ENCODE peak calls at places on chromosome 14, in six cellular contexts. One of them, this sample, is unnamed.

GRCh38 chr14:55122441-55122986 is 6.5 kb upstream of the LGALS3 start:
- DNase-seq in tibial nerve: no peak
- DNase-seq in AG04450: no peak
- DNase-seq in NT2/D1: no peak
- DNase-seq in fibroblast of lung: peak
- DNase-seq in lower leg skin: no peak
- DNase-seq in this sample: no peak

GRCh38 chr14:72708708-72709475 is 185.0 kb downstream of the DPF3 start:
- DNase-seq in fibroblast of lung: no peak
- DNase-seq in lower leg skin: no peak
- DNase-seq in tibial nerve: no peak
- DNase-seq in NT2/D1: no peak
- DNase-seq in AG04450: no peak
- DNase-seq in this sample: no peak

GRCh38 chr14:100159865-100160533 is 554 bp upstream of the DEGS2 start:
- DNase-seq in tibial nerve: no peak
- DNase-seq in NT2/D1: no peak
- DNase-seq in AG04450: no peak
- DNase-seq in fibroblast of lung: no peak
- DNase-seq in lower leg skin: no peak
- DNase-seq in this sample: no peak

GRCh38 chr14:104266643-104267575 is 128.5 kb downstream of the KIF26A start:
- DNase-seq in AG04450: no peak
- DNase-seq in NT2/D1: no peak
- DNase-seq in tibial nerve: no peak
- DNase-seq in fibroblast of lung: no peak
- DNase-seq in lower leg skin: no peak
- DNase-seq in this sample: no peak

GRCh38 chr14:98580131-98580678 is 691.8 kb downstream of the BCL11B start:
- DNase-seq in lower leg skin: no peak
- DNase-seq in NT2/D1: peak
- DNase-seq in fibroblast of lung: no peak
- DNase-seq in tibial nerve: no peak
- DNase-seq in AG04450: no peak
- DNase-seq in this sample: no peak

GRCh38 chr14:76280221-76280620 is 95.7 kb upstream of the ESRRB start:
- DNase-seq in tibial nerve: no peak
- DNase-seq in fibroblast of lung: no peak
- DNase-seq in NT2/D1: no peak
- DNase-seq in lower leg skin: no peak
- DNase-seq in AG04450: no peak
- DNase-seq in this sample: no peak

GRCh38 chr14:37413504-37414003 is 181.5 kb downstream of the FOXA1 start:
- DNase-seq in NT2/D1: no peak
- DNase-seq in lower leg skin: no peak
- DNase-seq in tibial nerve: no peak
- DNase-seq in fibroblast of lung: no peak
- DNase-seq in AG04450: no peak
- DNase-seq in this sample: no peak

GRCh38 chr14:92457018-92457565 is 56.5 kb upstream of the RIN3 start:
- DNase-seq in tibial nerve: no peak
- DNase-seq in fibroblast of lung: no peak
- DNase-seq in NT2/D1: no peak
- DNase-seq in AG04450: no peak
- DNase-seq in lower leg skin: peak
- DNase-seq in this sample: no peak

GRCh38 chr14:71693373-71693772 is 238.9 kb upstream of the RGS6 start:
- DNase-seq in fibroblast of lung: peak
- DNase-seq in lower leg skin: no peak
- DNase-seq in AG04450: peak
- DNase-seq in NT2/D1: no peak
- DNase-seq in tibial nerve: no peak
- DNase-seq in this sample: peak

DNA sequence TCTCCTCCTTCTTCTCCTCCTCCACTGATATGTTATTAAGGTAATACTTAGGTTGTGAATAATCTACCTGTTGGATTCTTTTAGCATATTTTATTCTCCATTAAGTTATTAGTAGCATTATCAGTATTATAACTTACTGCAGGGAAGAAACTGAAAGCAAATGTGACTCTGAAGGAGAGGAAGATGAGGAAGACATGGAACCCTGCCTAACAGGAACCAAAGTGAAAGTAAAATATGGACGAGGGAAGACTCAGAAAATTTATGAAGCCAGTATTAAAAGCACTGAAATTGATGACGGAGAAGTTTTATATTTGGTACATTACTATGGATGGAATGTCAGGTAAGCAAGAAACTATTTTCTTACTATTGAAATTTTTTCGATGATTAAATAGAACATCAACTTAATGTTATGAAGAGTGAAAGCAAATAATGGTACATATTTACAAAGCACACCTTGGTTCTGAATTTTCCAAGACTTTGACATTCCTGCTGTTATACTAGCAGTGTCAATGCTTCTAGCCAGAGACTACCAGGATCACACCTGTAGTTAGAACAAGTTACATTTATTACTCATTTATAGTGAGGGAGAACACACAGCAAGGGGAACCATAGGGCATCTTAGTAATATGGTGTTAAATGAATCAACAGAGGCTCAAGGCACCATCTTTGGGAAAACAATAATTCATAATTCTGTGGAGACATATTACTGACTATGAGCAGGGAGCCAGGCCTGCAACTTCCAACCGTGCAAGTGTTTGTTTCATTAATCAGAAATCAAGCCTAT is 42.0 kb upstream of the TOMM20L start:
- DNase-seq in NT2/D1: no peak
- DNase-seq in AG04450: no peak
- DNase-seq in lower leg skin: no peak
- DNase-seq in tibial nerve: no peak
- DNase-seq in fibroblast of lung: no peak
- DNase-seq in this sample: no peak
- H3K4me3 ChIP-seq in NT2/D1: no peak
- H3K4me3 ChIP-seq in AG04450: no peak
- H3K4me3 ChIP-seq in lower leg skin: no peak
- H3K4me3 ChIP-seq in tibial nerve: peak
- H3K4me3 ChIP-seq in fibroblast of lung: peak
- H3K4me3 ChIP-seq in this sample: no peak

DNA sequence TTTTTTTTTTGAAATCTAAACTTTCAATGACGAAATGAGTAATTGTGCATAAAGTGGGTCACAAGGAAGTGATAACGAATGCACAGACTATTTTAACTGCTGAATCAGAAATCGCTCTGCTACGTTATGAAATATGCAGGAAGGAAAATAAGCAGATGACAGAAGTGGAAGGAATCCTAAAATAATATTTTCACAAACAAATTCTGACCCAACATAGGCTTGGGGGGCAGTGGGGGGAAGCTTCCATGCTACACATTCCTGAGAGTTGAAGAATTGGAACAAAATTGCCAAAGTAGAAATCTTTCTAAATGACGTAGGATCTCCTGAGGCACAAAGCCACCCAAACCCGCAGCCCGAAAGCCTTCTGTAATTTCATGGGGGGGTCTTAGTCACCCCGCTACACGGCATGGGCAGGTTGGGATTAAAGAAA is 89.7 kb downstream of the ARF6 start:
- DNase-seq in tibial nerve: no peak
- DNase-seq in fibroblast of lung: peak
- DNase-seq in NT2/D1: no peak
- DNase-seq in AG04450: peak
- DNase-seq in lower leg skin: peak
- DNase-seq in this sample: peak
- H3K4me3 ChIP-seq in tibial nerve: peak
- H3K4me3 ChIP-seq in fibroblast of lung: peak
- H3K4me3 ChIP-seq in NT2/D1: no peak
- H3K4me3 ChIP-seq in AG04450: peak
- H3K4me3 ChIP-seq in lower leg skin: no peak
- H3K4me3 ChIP-seq in this sample: peak

GRCh38 chr14:77502109-77502782 is 3.6 kb upstream of the ISM2 start:
- DNase-seq in lower leg skin: no peak
- DNase-seq in tibial nerve: no peak
- DNase-seq in AG04450: no peak
- DNase-seq in fibroblast of lung: no peak
- DNase-seq in NT2/D1: no peak
- DNase-seq in this sample: no peak

GRCh38 chr14:77498120-77498979 is at the start of gene ISM2:
- DNase-seq in NT2/D1: no peak
- DNase-seq in lower leg skin: no peak
- DNase-seq in AG04450: no peak
- DNase-seq in fibroblast of lung: peak
- DNase-seq in tibial nerve: no peak
- DNase-seq in this sample: no peak

GRCh38 chr14:77503138-77503537 is 4.5 kb upstream of the ISM2 start:
- DNase-seq in fibroblast of lung: no peak
- DNase-seq in AG04450: no peak
- DNase-seq in NT2/D1: no peak
- DNase-seq in lower leg skin: no peak
- DNase-seq in tibial nerve: no peak
- DNase-seq in this sample: no peak

GRCh38 chr14:77495354-77495753 is 3.3 kb downstream of the ISM2 start:
- DNase-seq in NT2/D1: no peak
- DNase-seq in AG04450: no peak
- DNase-seq in lower leg skin: peak
- DNase-seq in fibroblast of lung: no peak
- DNase-seq in tibial nerve: no peak
- DNase-seq in this sample: no peak

GRCh38 chr14:77498984-77499527 is 440 bp upstream of the ISM2 start:
- DNase-seq in NT2/D1: no peak
- DNase-seq in lower leg skin: no peak
- DNase-seq in AG04450: no peak
- DNase-seq in fibroblast of lung: no peak
- DNase-seq in tibial nerve: no peak
- DNase-seq in this sample: no peak
- H3K4me3 ChIP-seq in NT2/D1: peak
- H3K4me3 ChIP-seq in lower leg skin: peak
- H3K4me3 ChIP-seq in AG04450: peak
- H3K4me3 ChIP-seq in fibroblast of lung: peak
- H3K4me3 ChIP-seq in tibial nerve: peak
- H3K4me3 ChIP-seq in this sample: peak

GRCh38 chr14:25765909-25766308 is 716.0 kb upstream of the STXBP6 start:
- DNase-seq in AG04450: no peak
- DNase-seq in fibroblast of lung: no peak
- DNase-seq in NT2/D1: no peak
- DNase-seq in lower leg skin: no peak
- DNase-seq in tibial nerve: no peak
- DNase-seq in this sample: no peak
- H3K4me3 ChIP-seq in AG04450: no peak
- H3K4me3 ChIP-seq in fibroblast of lung: no peak
- H3K4me3 ChIP-seq in NT2/D1: no peak
- H3K4me3 ChIP-seq in lower leg skin: no peak
- H3K4me3 ChIP-seq in tibial nerve: no peak
- H3K4me3 ChIP-seq in this sample: no peak

GRCh38 chr14:70254476-70254961 is 65.8 kb upstream of the SLC8A3 start:
- DNase-seq in AG04450: no peak
- DNase-seq in fibroblast of lung: peak
- DNase-seq in tibial nerve: no peak
- DNase-seq in NT2/D1: no peak
- DNase-seq in lower leg skin: no peak
- DNase-seq in this sample: no peak
- H3K4me3 ChIP-seq in AG04450: peak
- H3K4me3 ChIP-seq in fibroblast of lung: peak
- H3K4me3 ChIP-seq in tibial nerve: peak
- H3K4me3 ChIP-seq in NT2/D1: peak
- H3K4me3 ChIP-seq in lower leg skin: no peak
- H3K4me3 ChIP-seq in this sample: peak

GRCh38 chr14:74289801-74290200 is 12.9 kb downstream of the ABCD4 start:
- DNase-seq in AG04450: no peak
- DNase-seq in tibial nerve: no peak
- DNase-seq in NT2/D1: no peak
- DNase-seq in lower leg skin: no peak
- DNase-seq in fibroblast of lung: no peak
- DNase-seq in this sample: no peak

GRCh38 chr14:74296037-74296467 is 6.7 kb downstream of the ABCD4 start:
- DNase-seq in tibial nerve: no peak
- DNase-seq in lower leg skin: no peak
- DNase-seq in AG04450: no peak
- DNase-seq in NT2/D1: no peak
- DNase-seq in fibroblast of lung: no peak
- DNase-seq in this sample: no peak

GRCh38 chr14:74290415-74290814 is 12.3 kb downstream of the ABCD4 start:
- DNase-seq in lower leg skin: no peak
- DNase-seq in tibial nerve: no peak
- DNase-seq in fibroblast of lung: peak
- DNase-seq in NT2/D1: peak
- DNase-seq in AG04450: no peak
- DNase-seq in this sample: no peak

GRCh38 chr14:74293621-74294020 is 9.1 kb downstream of the ABCD4 start:
- DNase-seq in fibroblast of lung: no peak
- DNase-seq in NT2/D1: no peak
- DNase-seq in lower leg skin: no peak
- DNase-seq in AG04450: no peak
- DNase-seq in tibial nerve: no peak
- DNase-seq in this sample: no peak

GRCh38 chr14:74292061-74292460 is 10.7 kb downstream of the ABCD4 start:
- DNase-seq in tibial nerve: no peak
- DNase-seq in fibroblast of lung: no peak
- DNase-seq in lower leg skin: no peak
- DNase-seq in NT2/D1: no peak
- DNase-seq in AG04450: no peak
- DNase-seq in this sample: no peak
- H3K4me3 ChIP-seq in tibial nerve: no peak
- H3K4me3 ChIP-seq in fibroblast of lung: no peak
- H3K4me3 ChIP-seq in lower leg skin: no peak
- H3K4me3 ChIP-seq in NT2/D1: no peak
- H3K4me3 ChIP-seq in AG04450: no peak
- H3K4me3 ChIP-seq in this sample: no peak

GRCh38 chr14:102975662-102976061 is 53.2 kb downstream of the AMN start:
- DNase-seq in AG04450: no peak
- DNase-seq in tibial nerve: no peak
- DNase-seq in lower leg skin: no peak
- DNase-seq in fibroblast of lung: no peak
- DNase-seq in NT2/D1: no peak
- DNase-seq in this sample: no peak
- H3K4me3 ChIP-seq in AG04450: no peak
- H3K4me3 ChIP-seq in tibial nerve: no peak
- H3K4me3 ChIP-seq in lower leg skin: no peak
- H3K4me3 ChIP-seq in fibroblast of lung: no peak
- H3K4me3 ChIP-seq in NT2/D1: no peak
- H3K4me3 ChIP-seq in this sample: no peak